ENCODE peak calls at places on chromosomes 13 and 19, in four cellular contexts. B, M, V and U are unnamed samples.

GRCh38 chr13:109146912-109147624 is 517.7 kb downstream of the MYO16 start:
- DNase-seq in B (peak), M (no peak), V (no peak), U (no peak)

GRCh38 chr19:56746367-56746766 is 74.8 kb upstream of the ZNF835 start:
- DNase-seq in B (no peak), M (no peak), V (no peak), U (no peak)

GRCh38 chr19:2154587-2155075 is 3.3 kb upstream of the AP3D1 start:
- DNase-seq in B (no peak), M (no peak), V (no peak), U (no peak)

GRCh38 chr19:5627395-5627904 is 4.6 kb downstream of the SAFB start:
- DNase-seq in B (no peak), M (no peak), V (peak), U (peak)

GRCh38 chr13:40600145-40600751 is 66.2 kb downstream of the FOXO1 start:
- DNase-seq in B (no peak), M (no peak), V (no peak), U (no peak)

GRCh38 chr13:94617389-94618000 is 15.8 kb downstream of the GPR180 start:
- DNase-seq in B (no peak), M (peak), V (peak), U (no peak)

GRCh38 chr13:93522486-93522885 is 295.9 kb downstream of the GPC6 start:
- DNase-seq in B (no peak), M (no peak), V (no peak), U (no peak)

GRCh38 chr13:44425041-44425814 is 51.6 kb downstream of the SERP2 start:
- DNase-seq in B (no peak), M (no peak), V (no peak), U (no peak)

GRCh38 chr19:44886141-44886540 is 4.9 kb upstream of the TOMM40 start:
- DNase-seq in B (no peak), M (no peak), V (no peak), U (no peak)

GRCh38 chr19:35713904-35714440 is 3.8 kb upstream of the KMT2B start:
- DNase-seq in B (no peak), M (no peak), V (no peak), U (no peak)

GRCh38 chr19:17749912-17750317 is 1.4 kb upstream of the FCHO1 start:
- DNase-seq in B (peak), M (no peak), V (no peak), U (no peak)

GRCh38 chr13:97627566-97627965 is 193.6 kb downstream of the RAP2A start:
- DNase-seq in B (peak), M (peak), V (peak), U (peak)

GRCh38 chr19:58265100-58265499 is 13.7 kb upstream of the ZNF8 start:
- DNase-seq in B (no peak), M (no peak), V (no peak), U (no peak)

GRCh38 chr13:21326155-21327030 is 132.7 kb downstream of the ZDHHC20 start:
- DNase-seq in B (no peak), M (no peak), V (no peak), U (peak)

GRCh38 chr19:32830231-32831014 is 39.1 kb downstream of the SLC7A9 start:
- DNase-seq in B (no peak), M (no peak), V (no peak), U (no peak)

GRCh38 chr13:48738261-48738755 is 84.6 kb downstream of the CYSLTR2 start:
- DNase-seq in B (no peak), M (no peak), V (no peak), U (no peak)

GRCh38 chr19:15371786-15372380 is 7.7 kb downstream of the AKAP8 start:
- DNase-seq in B (no peak), M (no peak), V (no peak), U (no peak)

GRCh38 chr19:8569066-8569761 is 8.0 kb downstream of the MYO1F start:
- DNase-seq in B (peak), M (no peak), V (peak), U (no peak)
- TF ChIP-seq NR3C1 in B (no peak), M (no peak), V (no peak), U (no peak)

GRCh38 chr13:71609271-71609670 is 257.7 kb downstream of the DACH1 start:
- DNase-seq in B (no peak), M (no peak), V (no peak), U (no peak)
- TF ChIP-seq NR3C1 in B (no peak), M (no peak), V (no peak), U (no peak)

GRCh38 chr13:42498521-42498920 is 75.4 kb upstream of the TNFSF11 start:
- DNase-seq in B (no peak), M (no peak), V (no peak), U (no peak)

GRCh38 chr13:42495751-42496150 is 78.2 kb upstream of the TNFSF11 start:
- DNase-seq in B (no peak), M (no peak), V (no peak), U (no peak)

GRCh38 chr13:42495256-42495655 is 78.7 kb upstream of the TNFSF11 start:
- DNase-seq in B (no peak), M (no peak), V (no peak), U (no peak)

GRCh38 chr13:42494157-42494556 is 79.8 kb upstream of the TNFSF11 start:
- DNase-seq in B (no peak), M (no peak), V (no peak), U (no peak)

GRCh38 chr13:42497798-42498197 is 76.2 kb upstream of the TNFSF11 start:
- DNase-seq in B (no peak), M (no peak), V (no peak), U (no peak)
- TF ChIP-seq NR3C1 in B (no peak), M (no peak), V (no peak), U (no peak)

DNA sequence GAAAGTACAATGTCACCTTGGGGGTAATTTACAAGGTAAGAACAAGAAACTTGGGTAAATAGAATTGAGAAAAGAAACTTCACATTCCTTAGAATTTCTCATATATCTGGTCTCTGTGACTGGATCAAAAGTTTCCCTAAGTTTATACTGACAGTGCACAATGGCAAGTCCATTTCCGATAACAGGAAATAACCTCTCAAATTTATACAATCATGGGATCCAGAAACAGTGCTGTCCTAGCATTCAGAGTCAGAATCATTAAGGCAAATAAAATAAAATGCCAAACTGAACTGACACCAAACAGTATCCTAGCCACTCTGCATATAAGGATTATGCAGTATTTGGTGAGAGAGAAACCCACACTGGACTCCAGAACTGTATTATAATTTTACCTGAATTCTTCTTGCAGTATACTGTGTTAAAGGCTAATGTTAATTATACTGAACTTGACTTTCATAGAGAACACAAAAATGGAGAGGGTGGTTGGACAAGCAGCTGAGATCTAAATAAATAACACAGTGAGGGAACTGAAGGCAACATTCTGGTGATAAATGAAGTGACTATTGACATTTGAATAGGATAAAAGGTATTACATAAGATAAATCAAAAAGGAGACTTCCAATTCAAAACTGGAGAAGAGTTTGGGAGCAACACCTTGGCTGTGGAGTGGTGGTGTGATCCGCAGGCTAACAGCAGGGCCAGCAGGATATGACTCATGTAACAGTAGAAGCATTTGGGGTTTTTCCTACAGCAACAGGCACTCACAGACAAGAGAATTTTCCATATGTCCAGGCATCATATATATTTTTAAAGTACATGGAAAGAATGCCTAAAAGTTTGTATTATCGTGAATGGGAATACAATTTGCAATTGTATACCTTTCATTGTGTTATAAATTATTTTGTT is 932.5 kb upstream of the MIR17HG start:
- DNase-seq in B (peak), M (no peak), V (no peak), U (no peak)
- TF ChIP-seq NR3C1 in B (no peak), M (no peak), V (no peak), U (no peak)

GRCh38 chr13:53411443-53411842 is 382.8 kb downstream of the OLFM4 start:
- DNase-seq in B (no peak), M (no peak), V (no peak), U (no peak)
- TF ChIP-seq NR3C1 in B (no peak), M (no peak), V (no peak), U (no peak)

DNA sequence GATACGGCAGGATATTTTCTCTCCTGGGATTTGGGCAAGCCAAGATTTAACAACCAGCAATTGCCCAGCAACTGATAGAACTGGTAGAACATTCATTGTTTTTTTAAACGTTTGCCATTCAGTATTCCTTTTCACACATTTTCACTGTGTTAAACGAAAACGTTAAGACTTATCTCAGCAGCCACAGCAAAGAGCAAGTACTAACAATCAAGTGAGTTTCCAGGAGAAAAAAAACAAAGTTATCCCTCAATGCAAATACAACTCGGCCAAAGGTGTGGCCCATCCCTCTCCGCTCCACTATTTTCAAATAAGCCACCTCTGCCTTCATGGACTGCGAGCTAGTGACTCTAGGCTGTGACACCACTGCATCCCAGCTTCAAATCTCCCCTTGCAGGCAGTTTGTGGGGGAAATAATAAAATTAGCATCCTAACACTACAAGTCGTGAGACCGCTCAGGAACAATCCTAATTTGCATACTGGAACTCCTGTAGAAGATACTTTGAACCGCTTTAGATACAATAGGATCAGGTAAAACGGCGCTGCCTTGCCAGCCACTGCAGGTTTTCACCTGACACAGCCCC is 449 bp upstream of the RFXAP start:
- DNase-seq in B (no peak), M (no peak), V (no peak), U (no peak)
- TF ChIP-seq NR3C1 in B (no peak), M (no peak), V (no peak), U (no peak)

GRCh38 chr13:99434258-99434788 is 66.9 kb upstream of the TM9SF2 start:
- DNase-seq in B (no peak), M (peak), V (peak), U (peak)

GRCh38 chr13:99436686-99437416 is 64.4 kb upstream of the TM9SF2 start:
- DNase-seq in B (peak), M (peak), V (peak), U (peak)

GRCh38 chr13:99433543-99434075 is 67.7 kb upstream of the TM9SF2 start:
- DNase-seq in B (no peak), M (no peak), V (no peak), U (no peak)

GRCh38 chr13:99435116-99435515 is 66.2 kb upstream of the TM9SF2 start:
- DNase-seq in B (no peak), M (no peak), V (no peak), U (no peak)

GRCh38 chr13:99436013-99436412 is 65.3 kb upstream of the TM9SF2 start:
- DNase-seq in B (no peak), M (peak), V (no peak), U (no peak)
- TF ChIP-seq NR3C1 in B (no peak), M (no peak), V (no peak), U (no peak)